ENCODE peak calls at places on chromosomes 12 and 14, in six cellular contexts. B is lower leg skin, R is fibroblast of lung, D is choroid plexus epithelial cell, P is GM12865, F is AG04450. Z is an unnamed sample.
A peak's percentile ranks its signal among the peaks of the same experiment; 100 is the strongest.

GRCh38 chr12:79689477-79690155 is 1.1 kb downstream of the PAWR start:
- DNase-seq in P (peak; percentile 62), D (peak; percentile 75), F (no peak), B (peak; percentile 56), R (peak; percentile 54), Z (peak; percentile 54)

GRCh38 chr14:67998804-67999203 is 179.2 kb downstream of the RAD51B start:
- DNase-seq in F (no peak), D (no peak), R (no peak), B (no peak), P (no peak), Z (no peak)

GRCh38 chr12:105814283-105814682 is 324.5 kb downstream of the NUAK1 start:
- DNase-seq in D (no peak), R (no peak), F (no peak), B (no peak), P (no peak), Z (no peak)

GRCh38 chr12:67909091-67909531 is 80.1 kb upstream of the IFNG-AS1 start:
- DNase-seq in R (peak; percentile 94), D (peak; percentile 57), P (no peak), B (no peak), F (peak; percentile 23), Z (peak; percentile 63)

GRCh38 chr12:79737875-79738718 is 47.3 kb upstream of the PAWR start:
- DNase-seq in B (peak; percentile 19), R (peak; percentile 57), F (no peak), D (peak; percentile 82), P (peak; percentile 78), Z (peak; percentile 34)

GRCh38 chr14:69105326-69105725 is 47.6 kb downstream of the DCAF5 start:
- DNase-seq in B (no peak), P (no peak), D (peak; percentile 71), R (peak; percentile 92), F (no peak), Z (peak; percentile 87)

GRCh38 chr14:75323571-75323970 is 44.9 kb downstream of the FOS start:
- DNase-seq in B (no peak), P (no peak), F (no peak), R (peak; percentile 15), D (no peak), Z (peak; percentile 52)

GRCh38 chr12:113030875-113031525 is 25.5 kb upstream of the DTX1 start:
- DNase-seq in P (peak; percentile 55), B (peak; percentile 22), F (no peak), R (peak; percentile 47), D (peak; percentile 83), Z (peak; percentile 74)

GRCh38 chr14:64663174-64663573 is 41.0 kb upstream of the PLEKHG3 start:
- DNase-seq in F (no peak), B (no peak), P (no peak), R (peak; percentile 63), D (no peak), Z (no peak)

GRCh38 chr14:49634547-49635334 is at the start of gene DNAAF2:
- DNase-seq in F (no peak), P (peak; percentile 69), B (peak; percentile 60), R (peak; percentile 69), D (peak; percentile 80), Z (peak; percentile 55)

GRCh38 chr14:77752799-77753516 is 8.0 kb downstream of the SNW1 start:
- DNase-seq in R (peak; percentile 78), F (no peak), B (no peak), P (no peak), D (peak; percentile 23), Z (no peak)

GRCh38 chr12:100069795-100070194 is 72.9 kb downstream of the BLTP3B start:
- DNase-seq in R (no peak), D (no peak), B (no peak), F (no peak), P (no peak), Z (no peak)

GRCh38 chr12:12336511-12336910 is 13.5 kb downstream of the MANSC1 start:
- DNase-seq in F (no peak), P (no peak), R (no peak), D (no peak), B (no peak), Z (no peak)

GRCh38 chr14:22985894-22986507 is 3.6 kb upstream of the AJUBA start:
- DNase-seq in F (no peak), D (no peak), P (no peak), B (no peak), R (no peak), Z (no peak)

GRCh38 chr14:32693114-32693513 is 245.6 kb upstream of the NPAS3 start:
- DNase-seq in B (no peak), D (peak; percentile 44), F (no peak), R (peak; percentile 96), P (peak; percentile 58), Z (peak; percentile 39)

GRCh38 chr14:92325835-92326234 is 2.9 kb downstream of the SLC24A4 start:
- DNase-seq in B (no peak), D (peak; percentile 20), P (no peak), F (no peak), R (no peak), Z (peak; percentile 21)

GRCh38 chr14:23319746-23320583 is 1.3 kb upstream of the PABPN1 start:
- DNase-seq in P (no peak), F (no peak), R (no peak), D (no peak), B (peak; percentile 60), Z (no peak)

GRCh38 chr12:32039341-32039740 is 67.3 kb upstream of the BICD1 start:
- DNase-seq in D (peak; percentile 19), F (no peak), R (peak; percentile 21), B (no peak), P (no peak), Z (peak; percentile 29)

GRCh38 chr12:98385636-98386035 is 129.8 kb upstream of the TMPO start:
- DNase-seq in F (no peak), P (no peak), B (no peak), D (no peak), R (no peak), Z (no peak)

GRCh38 chr12:114767081-114767480 is 83.1 kb upstream of the TBX3 start:
- DNase-seq in F (no peak), P (no peak), B (no peak), D (no peak), R (no peak), Z (peak; percentile 57)

GRCh38 chr12:9798008-9798619 is 29.2 kb upstream of the KLRF1 start:
- DNase-seq in B (peak; percentile 32), D (peak; percentile 93), F (no peak), R (peak; percentile 68), P (peak; percentile 92), Z (peak; percentile 43)

GRCh38 chr12:47650469-47650868 is 55.4 kb downstream of the RPAP3 start:
- DNase-seq in R (peak; percentile 32), P (no peak), F (no peak), D (peak; percentile 9), B (no peak), Z (peak; percentile 8)

GRCh38 chr14:93648440-93649168 is 139.7 kb downstream of the PRIMA1 start:
- DNase-seq in B (no peak), R (no peak), P (peak; percentile 34), D (peak; percentile 8), F (no peak), Z (no peak)
- TF ChIP-seq CTCF in B (no peak), R (no peak), P (peak; percentile 41), D (peak; percentile 24), F (no peak), Z (no peak)

DNA sequence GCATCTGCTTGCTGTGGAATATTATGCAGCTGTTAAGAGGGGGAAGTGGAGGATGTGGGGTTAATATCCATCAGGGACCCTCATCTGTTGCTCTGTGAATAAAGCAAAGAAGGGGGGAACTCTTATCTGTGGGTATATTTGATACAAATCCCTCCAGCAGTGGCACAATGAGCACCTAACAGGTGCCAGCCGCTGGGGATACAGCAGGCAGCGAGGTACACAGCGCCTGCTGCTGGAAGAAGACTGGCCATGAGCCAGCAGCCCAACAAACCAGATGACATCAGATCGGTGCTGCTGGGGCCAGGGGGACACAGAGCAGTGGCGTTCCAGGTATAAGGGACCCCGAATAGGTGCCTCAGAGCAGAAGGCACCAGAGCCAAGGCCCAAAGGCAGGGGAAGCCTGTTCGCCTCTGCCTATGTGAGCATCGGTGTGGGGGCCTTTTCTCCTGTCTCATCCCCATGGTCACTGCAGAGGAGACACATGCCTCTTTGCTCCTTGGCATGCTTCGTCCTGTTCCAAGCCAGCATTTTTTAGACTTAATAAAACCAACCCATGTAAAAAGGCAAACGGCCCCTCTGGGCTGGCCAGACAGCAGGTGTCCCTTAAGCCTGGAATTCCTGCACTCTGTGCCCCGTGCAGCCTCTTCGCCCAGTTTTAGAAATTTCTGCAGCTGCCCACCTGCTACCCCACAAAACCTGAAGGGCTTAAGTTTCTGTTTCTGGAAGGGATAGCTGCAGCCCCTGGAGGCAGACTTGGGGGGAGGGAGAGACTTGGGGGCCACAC is 1.6 kb upstream of the CKB start:
- DNase-seq in B (no peak), D (no peak), P (no peak), F (no peak), R (no peak), Z (no peak)
- TF ChIP-seq CTCF in B (no peak), D (no peak), P (no peak), F (no peak), R (no peak), Z (no peak)

GRCh38 chr14:95998656-95999055 is 40.5 kb upstream of the C14orf132 start:
- DNase-seq in B (no peak), R (peak; percentile 32), D (peak; percentile 73), F (peak; percentile 13), P (no peak), Z (peak; percentile 68)

GRCh38 chr14:96002511-96002884 is 36.7 kb upstream of the C14orf132 start:
- DNase-seq in F (no peak), R (no peak), D (no peak), B (no peak), P (no peak), Z (no peak)

DNA sequence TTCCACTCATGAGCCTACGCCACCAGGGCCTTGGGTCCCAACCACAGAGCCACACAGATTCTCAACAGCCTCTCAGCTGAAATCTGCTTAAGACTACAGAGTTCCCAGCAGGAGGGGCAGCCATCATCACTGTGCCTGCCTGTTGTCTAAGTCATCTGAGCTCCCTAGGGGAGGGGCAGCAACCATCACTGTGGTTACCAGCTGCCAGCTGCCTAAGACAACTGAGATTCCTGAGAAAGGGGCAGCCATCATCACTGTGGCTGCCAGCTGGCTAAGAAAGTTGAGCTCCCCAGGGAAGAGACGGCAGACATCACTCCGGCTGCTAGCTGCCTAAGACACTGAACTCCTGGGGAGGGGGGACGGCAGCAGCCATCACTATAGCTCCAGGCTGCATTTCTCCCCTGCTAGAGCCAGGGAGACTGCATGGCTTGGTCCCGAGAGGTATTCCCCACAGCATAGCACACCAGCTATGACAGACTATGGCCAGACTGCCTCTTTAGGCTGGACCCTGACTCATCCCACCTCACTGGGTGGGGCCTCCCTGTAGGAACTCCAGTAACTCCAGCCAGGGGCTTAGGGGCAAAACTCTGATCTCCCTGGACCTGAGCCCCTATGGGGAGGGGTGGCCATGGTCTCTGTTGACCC is 37.2 kb upstream of the C14orf132 start:
- DNase-seq in R (peak; percentile 19), B (no peak), P (no peak), F (no peak), D (peak; percentile 20), Z (peak; percentile 33)
- TF ChIP-seq CTCF in R (no peak), B (no peak), P (no peak), F (no peak), D (no peak), Z (no peak)

GRCh38 chr14:28467611-28468010 is 299.0 kb upstream of the FOXG1 start:
- DNase-seq in B (no peak), F (no peak), D (no peak), P (no peak), R (no peak), Z (no peak)
- TF ChIP-seq CTCF in B (no peak), F (no peak), D (no peak), P (no peak), R (no peak), Z (no peak)

Z was measured in foreskin fibroblast.